ENCODE peak calls at places on chromosomes 12 and 14, in five cellular contexts. One of them, this sample, is unnamed.

GRCh38 chr12:8639936-8640335 is 22.7 kb downstream of the MFAP5 start:
- DNase-seq in activated CD8-positive, alpha-beta memory T cell treated with anti-CD3 and anti-CD28 coated beads, Interleukin-2, amount 50 U/mL, for 48 hours: no peak
- DNase-seq in osteocyte: no peak
- DNase-seq in central memory CD4-positive, alpha-beta T cell: no peak
- DNase-seq in fibroblast of mammary gland: no peak
- DNase-seq in this sample: no peak

GRCh38 chr12:55955800-55956508 is 9.9 kb downstream of the PMEL start:
- DNase-seq in activated CD8-positive, alpha-beta memory T cell treated with anti-CD3 and anti-CD28 coated beads, Interleukin-2, amount 50 U/mL, for 48 hours: peak
- DNase-seq in osteocyte: no peak
- DNase-seq in central memory CD4-positive, alpha-beta T cell: peak
- DNase-seq in fibroblast of mammary gland: peak
- DNase-seq in this sample: peak

GRCh38 chr12:43063642-43064041 is 474.1 kb upstream of the PRICKLE1 start:
- DNase-seq in activated CD8-positive, alpha-beta memory T cell treated with anti-CD3 and anti-CD28 coated beads, Interleukin-2, amount 50 U/mL, for 48 hours: no peak
- DNase-seq in osteocyte: no peak
- DNase-seq in central memory CD4-positive, alpha-beta T cell: no peak
- DNase-seq in fibroblast of mammary gland: peak
- DNase-seq in this sample: no peak

GRCh38 chr12:49917788-49918173 is 14.1 kb upstream of the FAIM2 start:
- DNase-seq in activated CD8-positive, alpha-beta memory T cell treated with anti-CD3 and anti-CD28 coated beads, Interleukin-2, amount 50 U/mL, for 48 hours: no peak
- DNase-seq in osteocyte: no peak
- DNase-seq in central memory CD4-positive, alpha-beta T cell: no peak
- DNase-seq in fibroblast of mammary gland: no peak
- DNase-seq in this sample: no peak

GRCh38 chr12:63276537-63277365 is 125.8 kb upstream of the AVPR1A start:
- DNase-seq in activated CD8-positive, alpha-beta memory T cell treated with anti-CD3 and anti-CD28 coated beads, Interleukin-2, amount 50 U/mL, for 48 hours: no peak
- DNase-seq in osteocyte: no peak
- DNase-seq in central memory CD4-positive, alpha-beta T cell: no peak
- DNase-seq in fibroblast of mammary gland: peak
- DNase-seq in this sample: peak

GRCh38 chr14:103846569-103847438 is 571 bp downstream of the PPP1R13B start:
- DNase-seq in activated CD8-positive, alpha-beta memory T cell treated with anti-CD3 and anti-CD28 coated beads, Interleukin-2, amount 50 U/mL, for 48 hours: peak
- DNase-seq in osteocyte: no peak
- DNase-seq in central memory CD4-positive, alpha-beta T cell: no peak
- DNase-seq in fibroblast of mammary gland: no peak
- DNase-seq in this sample: peak

GRCh38 chr14:77299776-77300175 is 20.9 kb downstream of the POMT2 start:
- DNase-seq in activated CD8-positive, alpha-beta memory T cell treated with anti-CD3 and anti-CD28 coated beads, Interleukin-2, amount 50 U/mL, for 48 hours: no peak
- DNase-seq in osteocyte: no peak
- DNase-seq in central memory CD4-positive, alpha-beta T cell: no peak
- DNase-seq in fibroblast of mammary gland: no peak
- DNase-seq in this sample: peak

GRCh38 chr12:12885060-12885792 is 6.1 kb upstream of the GPRC5A start:
- DNase-seq in activated CD8-positive, alpha-beta memory T cell treated with anti-CD3 and anti-CD28 coated beads, Interleukin-2, amount 50 U/mL, for 48 hours: no peak
- DNase-seq in osteocyte: no peak
- DNase-seq in central memory CD4-positive, alpha-beta T cell: no peak
- DNase-seq in fibroblast of mammary gland: no peak
- DNase-seq in this sample: no peak

GRCh38 chr12:59079029-59079428 is 158.7 kb upstream of the LRIG3 start:
- DNase-seq in activated CD8-positive, alpha-beta memory T cell treated with anti-CD3 and anti-CD28 coated beads, Interleukin-2, amount 50 U/mL, for 48 hours: no peak
- DNase-seq in osteocyte: no peak
- DNase-seq in central memory CD4-positive, alpha-beta T cell: no peak
- DNase-seq in fibroblast of mammary gland: no peak
- DNase-seq in this sample: no peak

GRCh38 chr12:2231011-2231595 is 178.3 kb downstream of the CACNA1C start:
- DNase-seq in activated CD8-positive, alpha-beta memory T cell treated with anti-CD3 and anti-CD28 coated beads, Interleukin-2, amount 50 U/mL, for 48 hours: no peak
- DNase-seq in osteocyte: no peak
- DNase-seq in central memory CD4-positive, alpha-beta T cell: no peak
- DNase-seq in fibroblast of mammary gland: peak
- DNase-seq in this sample: no peak

GRCh38 chr14:23573384-23573783 is 5.2 kb downstream of the JPH4 start:
- DNase-seq in activated CD8-positive, alpha-beta memory T cell treated with anti-CD3 and anti-CD28 coated beads, Interleukin-2, amount 50 U/mL, for 48 hours: no peak
- DNase-seq in osteocyte: no peak
- DNase-seq in central memory CD4-positive, alpha-beta T cell: no peak
- DNase-seq in fibroblast of mammary gland: no peak
- DNase-seq in this sample: no peak

GRCh38 chr12:97886548-97887176 is 424.1 kb downstream of the RMST start:
- DNase-seq in activated CD8-positive, alpha-beta memory T cell treated with anti-CD3 and anti-CD28 coated beads, Interleukin-2, amount 50 U/mL, for 48 hours: no peak
- DNase-seq in osteocyte: no peak
- DNase-seq in central memory CD4-positive, alpha-beta T cell: no peak
- DNase-seq in fibroblast of mammary gland: no peak
- DNase-seq in this sample: no peak

GRCh38 chr14:77862154-77862783 is 62.4 kb downstream of the ADCK1 start:
- DNase-seq in activated CD8-positive, alpha-beta memory T cell treated with anti-CD3 and anti-CD28 coated beads, Interleukin-2, amount 50 U/mL, for 48 hours: peak
- DNase-seq in osteocyte: peak
- DNase-seq in central memory CD4-positive, alpha-beta T cell: peak
- DNase-seq in fibroblast of mammary gland: peak
- DNase-seq in this sample: peak

GRCh38 chr14:102943454-102943853 is 21.0 kb downstream of the AMN start:
- DNase-seq in activated CD8-positive, alpha-beta memory T cell treated with anti-CD3 and anti-CD28 coated beads, Interleukin-2, amount 50 U/mL, for 48 hours: no peak
- DNase-seq in osteocyte: no peak
- DNase-seq in central memory CD4-positive, alpha-beta T cell: no peak
- DNase-seq in fibroblast of mammary gland: no peak
- DNase-seq in this sample: no peak

GRCh38 chr12:1529228-1529861 is 65.0 kb downstream of the FBXL14 start:
- DNase-seq in activated CD8-positive, alpha-beta memory T cell treated with anti-CD3 and anti-CD28 coated beads, Interleukin-2, amount 50 U/mL, for 48 hours: peak
- DNase-seq in osteocyte: no peak
- DNase-seq in central memory CD4-positive, alpha-beta T cell: no peak
- DNase-seq in fibroblast of mammary gland: no peak
- DNase-seq in this sample: no peak

GRCh38 chr14:58151264-58151700 is 731 bp downstream of the ARMH4 start:
- DNase-seq in activated CD8-positive, alpha-beta memory T cell treated with anti-CD3 and anti-CD28 coated beads, Interleukin-2, amount 50 U/mL, for 48 hours: no peak
- DNase-seq in osteocyte: no peak
- DNase-seq in central memory CD4-positive, alpha-beta T cell: no peak
- DNase-seq in fibroblast of mammary gland: peak
- DNase-seq in this sample: no peak

GRCh38 chr14:36664322-36665193 is 2.9 kb downstream of the PAX9 start:
- DNase-seq in activated CD8-positive, alpha-beta memory T cell treated with anti-CD3 and anti-CD28 coated beads, Interleukin-2, amount 50 U/mL, for 48 hours: no peak
- DNase-seq in osteocyte: no peak
- DNase-seq in central memory CD4-positive, alpha-beta T cell: no peak
- DNase-seq in fibroblast of mammary gland: no peak
- DNase-seq in this sample: no peak

This sample was measured in small intestine.